ENCODE peak calls at places on chromosome 20, in nine cellular contexts. C is A549, B is GM06990, L is stomach, R is aorta, E is cardiac fibroblast, W is fibroblast of pulmonary artery, G is H7, P is GM23338. J is an unnamed sample.

GRCh38 chr20:23270427-23270911 is 80.1 kb upstream of the NXT1 start:
- DNase-seq in P (no peak), G (no peak), W (peak), L (no peak), B (no peak), E (peak), R (no peak), C (peak), J (no peak)

GRCh38 chr20:33915726-33916331 is 77.9 kb upstream of the RALY start:
- DNase-seq in C (peak), W (peak), R (peak), P (peak), L (peak), E (peak), G (peak), B (no peak), J (peak)

GRCh38 chr20:58238490-58238889 is 10.0 kb upstream of the ANKRD60 start:
- DNase-seq in C (no peak), R (no peak), G (no peak), L (no peak), E (no peak), P (no peak), W (no peak), B (no peak), J (no peak)

GRCh38 chr20:32201977-32202363 is 5.6 kb downstream of the PLAGL2 start:
- DNase-seq in B (no peak), P (no peak), C (no peak), G (no peak), R (no peak), E (peak), W (no peak), L (no peak), J (no peak)

GRCh38 chr20:14866841-14867514 is 529.6 kb upstream of the FLRT3 start:
- DNase-seq in G (no peak), C (no peak), W (no peak), B (no peak), P (no peak), R (no peak), L (no peak), E (no peak), J (no peak)

GRCh38 chr20:31566658-31567379 is 38.3 kb upstream of the ID1 start:
- DNase-seq in L (peak), B (no peak), C (no peak), R (no peak), G (peak), E (no peak), W (no peak), P (peak), J (no peak)

GRCh38 chr20:58447733-58448391 is 58.8 kb downstream of the VAPB start:
- DNase-seq in B (no peak), L (peak), C (peak), G (peak), W (peak), P (peak), E (peak), R (no peak), J (peak)

GRCh38 chr20:33532753-33533459 is 43.0 kb downstream of the CBFA2T2 start:
- DNase-seq in E (peak), P (no peak), C (no peak), B (no peak), W (peak), G (no peak), L (no peak), R (no peak), J (no peak)

GRCh38 chr20:62905536-62906117 is 20.7 kb downstream of the DIDO1 start:
- DNase-seq in B (no peak), L (no peak), P (no peak), R (peak), E (no peak), C (no peak), W (no peak), G (no peak), J (no peak)

GRCh38 chr20:47792021-47792618 is 6.8 kb upstream of the SULF2 start:
- DNase-seq in B (no peak), E (peak), L (no peak), P (no peak), C (peak), G (peak), W (peak), R (peak), J (no peak)

GRCh38 chr20:5886788-5887187 is 63.5 kb downstream of the TRMT6 start:
- DNase-seq in L (no peak), B (no peak), P (no peak), E (peak), W (peak), G (no peak), R (no peak), C (no peak), J (no peak)

GRCh38 chr20:57023997-57024396 is 242.4 kb downstream of the BMP7 start:
- DNase-seq in B (no peak), W (no peak), E (no peak), R (no peak), G (no peak), P (no peak), C (no peak), L (no peak), J (no peak)

DNA sequence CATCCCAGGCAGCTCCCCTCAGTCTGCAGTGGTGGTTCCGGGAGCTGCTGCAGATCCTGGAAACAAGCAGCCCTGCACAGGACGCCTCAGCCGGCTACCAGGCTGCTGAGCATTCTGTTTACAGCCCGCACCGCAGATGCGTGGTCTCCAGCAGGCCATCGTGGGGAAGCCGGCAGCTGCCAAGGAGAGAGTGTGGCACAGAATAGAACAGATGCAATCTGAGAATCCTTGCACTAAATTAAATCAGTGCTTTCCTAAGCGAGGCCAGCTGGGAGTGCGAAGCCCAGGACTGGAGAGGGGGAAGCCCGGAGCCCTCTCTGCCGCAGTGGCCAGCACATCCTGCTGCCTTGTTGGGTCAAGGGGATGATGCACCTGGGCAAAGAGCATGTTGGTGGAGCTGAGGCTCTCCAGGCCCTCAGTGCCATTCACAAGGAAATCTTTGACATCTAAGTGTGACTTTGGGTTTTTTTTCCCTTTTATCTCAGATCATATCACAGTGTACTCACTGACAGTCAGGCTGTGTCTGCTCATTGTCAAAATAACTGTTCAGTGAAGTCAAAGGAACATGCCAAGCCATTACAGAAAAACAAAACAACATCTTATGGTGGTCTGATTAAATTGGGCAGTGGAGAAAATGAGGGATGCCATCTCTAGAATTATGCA is 118.1 kb downstream of the SYNDIG1 start:
- DNase-seq in R (no peak), L (no peak), P (no peak), G (no peak), C (no peak), W (no peak), B (no peak), E (no peak), J (no peak)
- H3K4me3 ChIP-seq in R (no peak), L (no peak), P (no peak), G (no peak), C (no peak), W (no peak), B (no peak), E (no peak), J (no peak)

GRCh38 chr20:50724112-50724724 is 7.2 kb upstream of the PARD6B start:
- DNase-seq in W (no peak), L (no peak), R (no peak), G (no peak), C (no peak), P (no peak), B (no peak), E (no peak), J (no peak)
- H3K4me3 ChIP-seq in W (no peak), L (no peak), R (no peak), G (no peak), C (no peak), P (no peak), B (no peak), E (no peak), J (no peak)

GRCh38 chr20:50931048-50931305 is 260 bp downstream of the ADNP start:
- DNase-seq in C (no peak), G (peak), P (no peak), E (no peak), R (no peak), W (no peak), B (no peak), L (no peak), J (no peak)

GRCh38 chr20:50932881-50933280 is 1.6 kb upstream of the ADNP start:
- DNase-seq in E (no peak), W (no peak), L (no peak), C (no peak), R (no peak), P (no peak), G (no peak), B (no peak), J (no peak)

GRCh38 chr20:50930139-50931047 is 844 bp downstream of the ADNP start:
- DNase-seq in P (no peak), G (peak), R (peak), E (no peak), W (no peak), C (peak), B (peak), L (peak), J (peak)

GRCh38 chr20:50931306-50932015 is at the start of gene ADNP:
- DNase-seq in G (peak), L (peak), R (peak), B (peak), W (peak), E (peak), P (peak), C (peak), J (peak)

GRCh38 chr20:50932016-50932338 is 740 bp upstream of the ADNP start:
- DNase-seq in R (no peak), L (no peak), P (no peak), C (no peak), G (no peak), W (no peak), E (no peak), B (no peak), J (no peak)
- H3K4me3 ChIP-seq in R (no peak), L (peak), P (peak), C (peak), G (peak), W (peak), E (peak), B (peak), J (peak)

GRCh38 chr20:44133424-44133823 is 53.6 kb downstream of the JPH2 start:
- DNase-seq in B (no peak), L (no peak), C (no peak), E (no peak), R (no peak), G (no peak), W (no peak), P (no peak), J (no peak)
- H3K4me3 ChIP-seq in B (no peak), L (no peak), C (no peak), E (no peak), R (no peak), G (no peak), W (no peak), P (no peak), J (no peak)

GRCh38 chr20:35661013-35661412 is 3.7 kb downstream of the CPNE1 start:
- DNase-seq in W (no peak), B (no peak), E (peak), L (no peak), P (no peak), C (no peak), G (no peak), R (no peak), J (no peak)
- H3K4me3 ChIP-seq in W (no peak), B (peak), E (no peak), L (no peak), P (peak), C (no peak), G (no peak), R (no peak), J (no peak)